ENCODE peak calls at places on chromosome 12, in nine cellular contexts. T is EL; V is NCI-H460; U is COR-L47; K is stimulated activated CD4-positive, alpha-beta T cell treated with anti-CD3 and anti-CD28 coated beads, Interleukin-1b, Interleukin-23, amount 100 ng/mL, for 48 hours; O is putamen; H is Kasumi-1; J is RPMI7951; L is NCI-H774. R is an unnamed sample.

GRCh38 chr12:71432936-71433335 is 6.7 kb upstream of the LGR5 start:
- DNase-seq in T (no peak), V (no peak), U (no peak), K (no peak), O (no peak), H (no peak), J (no peak), L (no peak), R (no peak)

GRCh38 chr12:19428261-19428660 is 11.0 kb upstream of the AEBP2 start:
- DNase-seq in T (no peak), V (no peak), U (no peak), K (no peak), O (no peak), H (peak; percentile 32), J (peak; percentile 2), L (no peak), R (peak; percentile 12)

GRCh38 chr12:63968685-63969084 is 124.2 kb downstream of the SRGAP1 start:
- DNase-seq in T (no peak), V (no peak), U (no peak), K (no peak), O (peak; percentile 82), H (no peak), J (no peak), L (no peak), R (no peak)

GRCh38 chr12:92987846-92988621 is 58.9 kb upstream of the EEA1 start:
- DNase-seq in T (no peak), V (peak; percentile 35), U (no peak), K (peak; percentile 64), O (peak; percentile 7), H (peak; percentile 58), J (no peak), L (no peak), R (no peak)

GRCh38 chr12:54214553-54215374 is 26.0 kb upstream of the SMUG1 start:
- DNase-seq in T (peak; percentile 90), V (peak; percentile 93), U (peak; percentile 91), K (peak; percentile 90), O (peak; percentile 85), H (peak; percentile 91), J (peak; percentile 87), L (peak; percentile 93), R (no peak)

GRCh38 chr12:54984602-54985376 is at the start of gene TESPA1:
- DNase-seq in T (no peak), V (no peak), U (no peak), K (peak; percentile 86), O (no peak), H (peak; percentile 65), J (peak; percentile 4), L (no peak), R (no peak)

GRCh38 chr12:48903363-48903981 is 21.8 kb downstream of the FKBP11 start:
- DNase-seq in T (no peak), V (peak; percentile 43), U (no peak), K (no peak), O (no peak), H (no peak), J (peak; percentile 75), L (no peak), R (no peak)

GRCh38 chr12:85653731-85654455 is 182.3 kb downstream of the RASSF9 start:
- DNase-seq in T (no peak), V (no peak), U (no peak), K (no peak), O (no peak), H (no peak), J (no peak), L (no peak), R (no peak)

GRCh38 chr12:90287585-90287984 is 578.9 kb upstream of the ATP2B1 start:
- DNase-seq in T (no peak), V (no peak), U (no peak), K (no peak), O (no peak), H (peak; percentile 62), J (no peak), L (no peak), R (no peak)

GRCh38 chr12:116717466-116718457 is 20.1 kb downstream of the SPRING1 start:
- DNase-seq in T (no peak), V (no peak), U (no peak), K (no peak), O (peak; percentile 38), H (no peak), J (peak; percentile 82), L (no peak), R (no peak)

GRCh38 chr12:132228535-132229422 is 84.5 kb downstream of the NOC4L start:
- DNase-seq in T (no peak), V (no peak), U (no peak), K (no peak), O (no peak), H (no peak), J (no peak), L (no peak), R (no peak)

GRCh38 chr12:89454080-89454848 is 70.3 kb downstream of the GALNT4 start:
- DNase-seq in T (no peak), V (no peak), U (no peak), K (no peak), O (no peak), H (no peak), J (no peak), L (no peak), R (no peak)

GRCh38 chr12:121117226-121117777 is 15.4 kb upstream of the P2RX7 start:
- DNase-seq in T (no peak), V (no peak), U (no peak), K (no peak), O (no peak), H (no peak), J (no peak), L (no peak), R (no peak)

GRCh38 chr12:75708829-75709228 is 197.4 kb upstream of the KRR1 start:
- DNase-seq in T (no peak), V (no peak), U (no peak), K (no peak), O (no peak), H (no peak), J (no peak), L (no peak), R (no peak)

GRCh38 chr12:62533087-62533754 is 66.6 kb downstream of the MON2 start:
- DNase-seq in T (no peak), V (no peak), U (no peak), K (no peak), O (no peak), H (no peak), J (no peak), L (no peak), R (no peak)

R was measured in vagina.